ENCODE peak calls at places on chromosomes 16 and 17, in four cellular contexts. One of them, this sample, is unnamed.

GRCh38 chr17:75785016-75785769 is 587 bp downstream of the UNK start:
- DNase-seq in K562: peak; percentile 97
- DNase-seq in SK-N-SH: peak; percentile 94
- DNase-seq in HCT116: peak; percentile 76
- DNase-seq in this sample: peak; percentile 47

GRCh38 chr16:56866955-56867830 is 2.2 kb downstream of the SLC12A3 start:
- DNase-seq in K562: peak; percentile 65
- DNase-seq in SK-N-SH: peak; percentile 69
- DNase-seq in HCT116: peak; percentile 43
- DNase-seq in this sample: peak; percentile 44

GRCh38 chr16:50037791-50038190 is 12.8 kb downstream of the CNEP1R1 start:
- DNase-seq in K562: no peak
- DNase-seq in SK-N-SH: no peak
- DNase-seq in HCT116: no peak
- DNase-seq in this sample: no peak

GRCh38 chr16:69283851-69284250 is 27.3 kb upstream of the VPS4A start:
- DNase-seq in K562: no peak
- DNase-seq in SK-N-SH: no peak
- DNase-seq in HCT116: no peak
- DNase-seq in this sample: no peak

GRCh38 chr16:90046971-90047713 is 27.9 kb upstream of the DBNDD1 start:
- DNase-seq in K562: peak; percentile 87
- DNase-seq in SK-N-SH: no peak
- DNase-seq in HCT116: no peak
- DNase-seq in this sample: no peak

GRCh38 chr16:88866151-88866920 is at the start of gene PABPN1L:
- DNase-seq in K562: no peak
- DNase-seq in SK-N-SH: no peak
- DNase-seq in HCT116: no peak
- DNase-seq in this sample: no peak

GRCh38 chr16:13036600-13036999 is 135.2 kb downstream of the SHISA9 start:
- DNase-seq in K562: peak; percentile 55
- DNase-seq in SK-N-SH: no peak
- DNase-seq in HCT116: no peak
- DNase-seq in this sample: peak; percentile 75

GRCh38 chr17:57707892-57708291 is 37.2 kb downstream of the CCDC182 start:
- DNase-seq in K562: no peak
- DNase-seq in SK-N-SH: peak; percentile 70
- DNase-seq in HCT116: no peak
- DNase-seq in this sample: no peak

GRCh38 chr17:80961931-80962330 is 29.7 kb upstream of the CHMP6 start:
- DNase-seq in K562: no peak
- DNase-seq in SK-N-SH: no peak
- DNase-seq in HCT116: no peak
- DNase-seq in this sample: no peak

GRCh38 chr17:54967621-54968258 is 714 bp downstream of the COX11 start:
- DNase-seq in K562: peak; percentile 35
- DNase-seq in SK-N-SH: peak; percentile 37
- DNase-seq in HCT116: peak; percentile 31
- DNase-seq in this sample: peak; percentile 24

GRCh38 chr16:77674888-77675287 is 47.4 kb upstream of the NUDT7 start:
- DNase-seq in K562: no peak
- DNase-seq in SK-N-SH: no peak
- DNase-seq in HCT116: no peak
- DNase-seq in this sample: no peak

GRCh38 chr17:44221072-44221861 is 1.8 kb upstream of the UBTF start:
- DNase-seq in K562: peak; percentile 85
- DNase-seq in SK-N-SH: peak; percentile 84
- DNase-seq in HCT116: no peak
- DNase-seq in this sample: peak; percentile 91

GRCh38 chr16:88681084-88681680 is 5.1 kb downstream of the SNAI3 start:
- DNase-seq in K562: peak; percentile 72
- DNase-seq in SK-N-SH: peak; percentile 41
- DNase-seq in HCT116: no peak
- DNase-seq in this sample: peak; percentile 83

GRCh38 chr17:56416682-56417351 is 176.7 kb upstream of the NOG start:
- DNase-seq in K562: no peak
- DNase-seq in SK-N-SH: no peak
- DNase-seq in HCT116: no peak
- DNase-seq in this sample: no peak

GRCh38 chr17:37124074-37124824 is 175.5 kb downstream of the AATF start:
- DNase-seq in K562: no peak
- DNase-seq in SK-N-SH: no peak
- DNase-seq in HCT116: no peak
- DNase-seq in this sample: no peak

GRCh38 chr17:17516941-17517720 is 20.9 kb upstream of the RASD1 start:
- DNase-seq in K562: no peak
- DNase-seq in SK-N-SH: no peak
- DNase-seq in HCT116: no peak
- DNase-seq in this sample: no peak

GRCh38 chr17:311119-311848 is 41.3 kb downstream of the RPH3AL start:
- DNase-seq in K562: no peak
- DNase-seq in SK-N-SH: no peak
- DNase-seq in HCT116: no peak
- DNase-seq in this sample: no peak

GRCh38 chr17:16950488-16950887 is 21.4 kb downstream of the TNFRSF13B start:
- DNase-seq in K562: no peak
- DNase-seq in SK-N-SH: no peak
- DNase-seq in HCT116: no peak
- DNase-seq in this sample: no peak

GRCh38 chr16:53080345-53081031 is 25.7 kb downstream of the CHD9 start:
- DNase-seq in K562: no peak
- DNase-seq in SK-N-SH: peak; percentile 78
- DNase-seq in HCT116: no peak
- DNase-seq in this sample: no peak

GRCh38 chr17:67129283-67129682 is 84.9 kb downstream of the CACNG1 start:
- DNase-seq in K562: no peak
- DNase-seq in SK-N-SH: no peak
- DNase-seq in HCT116: no peak
- DNase-seq in this sample: no peak

GRCh38 chr17:27354491-27355081 is 60.7 kb downstream of the WSB1 start:
- DNase-seq in K562: peak; percentile 59
- DNase-seq in SK-N-SH: no peak
- DNase-seq in HCT116: no peak
- DNase-seq in this sample: peak; percentile 76

GRCh38 chr17:68435876-68436842 is 21.1 kb downstream of the WIPI1 start:
- DNase-seq in K562: peak; percentile 87
- DNase-seq in SK-N-SH: peak; percentile 80
- DNase-seq in HCT116: peak; percentile 66
- DNase-seq in this sample: peak; percentile 53

GRCh38 chr16:66473654-66474519 is 46.8 kb downstream of the BEAN1 start:
- DNase-seq in K562: no peak
- DNase-seq in SK-N-SH: no peak
- DNase-seq in HCT116: no peak
- DNase-seq in this sample: peak; percentile 57

GRCh38 chr17:16377804-16378400 is 3.0 kb upstream of the UBB start:
- DNase-seq in K562: no peak
- DNase-seq in SK-N-SH: no peak
- DNase-seq in HCT116: no peak
- DNase-seq in this sample: no peak

GRCh38 chr17:8253801-8254200 is 4.7 kb downstream of the PFAS start:
- DNase-seq in K562: peak; percentile 39
- DNase-seq in SK-N-SH: no peak
- DNase-seq in HCT116: peak; percentile 13
- DNase-seq in this sample: peak; percentile 76

GRCh38 chr16:15885560-15886001 is 2.8 kb downstream of the CEP20 start:
- DNase-seq in K562: peak; percentile 66
- DNase-seq in SK-N-SH: no peak
- DNase-seq in HCT116: no peak
- DNase-seq in this sample: no peak

GRCh38 chr17:6048486-6048885 is 21.7 kb upstream of the WSCD1 start:
- DNase-seq in K562: no peak
- DNase-seq in SK-N-SH: no peak
- DNase-seq in HCT116: no peak
- DNase-seq in this sample: no peak

GRCh38 chr16:48963901-48964615 is 317.6 kb downstream of the CBLN1 start:
- DNase-seq in K562: no peak
- DNase-seq in SK-N-SH: no peak
- DNase-seq in HCT116: peak; percentile 74
- DNase-seq in this sample: peak; percentile 2

GRCh38 chr16:55832788-55833583 is at the start of gene CES1:
- DNase-seq in K562: no peak
- DNase-seq in SK-N-SH: no peak
- DNase-seq in HCT116: no peak
- DNase-seq in this sample: no peak
- TF ChIP-seq JUND in K562: no peak
- TF ChIP-seq JUND in SK-N-SH: no peak
- TF ChIP-seq JUND in HCT116: no peak
- TF ChIP-seq JUND in this sample: no peak

DNA sequence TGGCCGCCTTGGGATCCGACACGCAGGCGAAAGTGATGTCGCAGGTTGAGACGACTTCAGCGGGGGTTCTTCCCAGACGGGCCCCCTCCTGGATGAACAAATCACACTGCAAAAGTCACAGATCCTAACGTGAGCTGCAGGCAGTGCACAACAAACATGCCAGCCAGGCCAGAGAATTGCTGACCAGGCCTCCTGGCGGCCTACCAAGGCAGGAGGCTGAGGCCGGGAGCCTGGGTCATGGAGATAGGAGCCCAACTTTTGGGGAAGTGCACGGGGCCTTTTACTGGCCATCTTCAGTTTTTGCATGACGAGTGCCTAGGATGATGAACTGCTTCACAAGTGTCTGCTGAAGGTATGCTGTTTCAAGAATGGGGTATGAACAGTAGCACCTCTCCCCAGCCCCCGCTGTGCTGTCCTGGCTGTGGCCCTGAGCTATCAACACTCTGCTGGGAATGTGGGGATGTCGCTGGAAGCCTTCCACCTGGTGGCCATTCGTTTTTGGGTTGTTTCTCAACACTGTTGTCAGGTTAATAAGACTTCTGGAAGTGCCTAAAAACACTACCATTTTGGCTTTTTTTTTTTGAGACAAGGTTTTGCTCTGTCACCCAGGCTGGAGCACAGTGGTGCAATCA is 12.2 kb upstream of the ROGDI start:
- DNase-seq in K562: peak; percentile 18
- DNase-seq in SK-N-SH: no peak
- DNase-seq in HCT116: no peak
- DNase-seq in this sample: no peak
- TF ChIP-seq JUND in K562: no peak
- TF ChIP-seq JUND in SK-N-SH: no peak
- TF ChIP-seq JUND in HCT116: no peak
- TF ChIP-seq JUND in this sample: no peak

DNA sequence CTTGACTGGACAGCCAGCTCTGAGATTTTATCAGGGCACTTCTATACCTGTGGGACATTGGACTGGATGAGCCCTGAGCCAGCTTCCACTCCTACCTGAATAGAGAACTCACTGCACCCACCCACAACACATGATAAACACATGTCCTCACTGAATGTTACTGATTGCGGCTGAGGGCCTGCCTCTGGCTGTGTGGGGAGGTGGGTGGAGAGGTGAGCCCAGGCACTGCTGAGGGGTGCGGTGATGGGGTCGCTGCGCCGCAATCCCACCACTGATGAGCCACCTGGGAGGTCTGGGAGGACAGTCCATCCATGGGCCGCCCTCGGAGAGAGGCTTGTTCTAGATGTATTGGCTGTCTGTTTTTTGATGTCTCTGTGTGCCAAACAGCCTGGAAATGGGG is 5.4 kb downstream of the TMEM92 start:
- DNase-seq in K562: no peak
- DNase-seq in SK-N-SH: no peak
- DNase-seq in HCT116: no peak
- DNase-seq in this sample: no peak
- TF ChIP-seq JUND in K562: no peak
- TF ChIP-seq JUND in SK-N-SH: no peak
- TF ChIP-seq JUND in HCT116: no peak
- TF ChIP-seq JUND in this sample: no peak

DNA sequence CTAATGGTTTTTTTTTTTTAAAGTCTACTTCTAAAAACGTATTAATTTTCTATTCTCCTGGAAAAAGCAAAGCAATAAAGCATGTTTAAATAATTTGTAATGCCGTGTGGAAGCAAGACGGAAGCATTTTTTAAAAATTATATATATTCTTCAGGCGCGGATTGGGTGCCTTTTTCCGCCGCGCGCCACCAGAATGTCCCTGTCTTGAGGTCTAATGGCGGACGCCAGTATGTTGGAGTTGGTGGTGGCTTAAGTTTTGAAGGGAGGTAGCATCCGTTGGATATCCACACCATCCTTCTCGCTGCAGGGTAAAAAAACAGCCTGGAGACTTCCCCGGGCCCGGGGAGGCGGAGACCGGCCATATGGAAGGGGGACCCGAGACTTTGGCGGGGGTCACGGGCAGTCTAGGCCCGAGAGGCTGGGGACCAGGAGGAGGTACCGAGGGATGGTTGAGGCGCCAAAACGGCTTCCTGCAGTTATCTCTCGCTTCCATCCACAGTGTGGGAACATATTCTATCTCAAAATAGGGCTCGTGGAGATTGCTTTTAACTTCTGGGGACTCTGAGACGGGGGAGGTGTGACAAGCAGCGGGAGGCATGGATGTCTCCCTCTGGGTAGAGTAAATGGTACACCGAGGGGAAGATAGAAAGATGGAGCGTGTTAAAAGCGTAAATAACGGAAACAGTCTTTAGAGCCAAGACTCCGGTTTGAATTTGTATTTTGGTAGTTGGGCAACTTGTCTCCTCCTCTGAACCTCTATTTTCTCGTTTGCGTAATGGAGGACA is at the start of gene SF3B3:
- DNase-seq in K562: peak; percentile 84
- DNase-seq in SK-N-SH: peak; percentile 78
- DNase-seq in HCT116: no peak
- DNase-seq in this sample: peak; percentile 37
- TF ChIP-seq JUND in K562: no peak
- TF ChIP-seq JUND in SK-N-SH: no peak
- TF ChIP-seq JUND in HCT116: no peak
- TF ChIP-seq JUND in this sample: no peak

DNA sequence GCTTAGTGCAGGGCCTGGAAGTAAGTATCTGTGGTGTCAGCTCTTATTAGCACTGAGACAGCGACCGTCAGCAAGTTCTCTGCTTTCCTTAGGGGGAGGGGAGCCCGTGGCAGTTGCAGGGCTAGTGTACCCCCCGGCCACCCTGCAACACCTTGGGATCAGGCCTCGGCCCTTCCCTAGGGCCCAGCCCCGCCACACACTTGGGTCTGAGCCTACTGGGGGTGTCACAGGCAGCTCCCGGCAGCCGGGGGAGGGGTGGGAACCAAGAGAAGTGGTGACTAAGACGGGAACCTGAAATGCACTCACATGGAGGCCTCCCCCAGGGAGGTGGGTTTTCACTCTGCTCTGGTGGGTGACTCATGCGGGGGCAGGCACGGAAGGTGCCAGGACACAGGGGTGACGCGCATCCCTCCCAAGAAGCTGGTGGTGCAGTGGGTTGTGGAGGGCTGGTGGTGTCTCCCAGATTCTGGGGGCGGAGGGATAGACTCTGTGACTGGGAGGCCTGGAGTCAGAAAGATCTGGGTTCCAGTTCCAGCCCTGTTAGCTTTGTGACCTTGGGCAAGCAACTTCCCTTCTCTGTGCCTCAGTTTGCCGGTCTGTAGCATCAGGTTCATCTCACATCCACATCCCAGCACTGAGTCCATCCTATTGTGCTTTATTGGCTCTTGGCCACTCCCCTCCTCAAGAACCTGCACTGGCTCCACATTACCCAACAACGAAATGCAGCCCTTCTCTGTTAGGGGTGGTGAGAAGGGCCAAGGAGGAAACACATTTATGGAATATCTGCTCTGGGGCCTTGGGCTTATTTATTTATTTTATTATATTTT is 44.5 kb downstream of the LAT start:
- DNase-seq in K562: peak; percentile 89
- DNase-seq in SK-N-SH: no peak
- DNase-seq in HCT116: no peak
- DNase-seq in this sample: no peak
- TF ChIP-seq JUND in K562: peak; percentile 84
- TF ChIP-seq JUND in SK-N-SH: peak; percentile 67
- TF ChIP-seq JUND in HCT116: no peak
- TF ChIP-seq JUND in this sample: no peak